ENCODE peak calls at places on chromosome 13, in nine cellular contexts. One of them, this sample, is unnamed.

GRCh38 chr13:84607614-84608013 is 725.3 kb upstream of the SLITRK1 start:
- DNase-seq in CD4-positive, CD25-positive, alpha-beta regulatory T cell: no peak
- DNase-seq in fibroblast of the aortic adventitia: peak; percentile 82
- DNase-seq in stimulated activated CD4-positive, alpha-beta T cell treated with anti-CD3 and anti-CD28 coated beads, Interleukin-1b, Interleukin-23, amount 100 ng/mL, for 1 hour: no peak
- DNase-seq in GDM1: no peak
- DNase-seq in RWPE1: peak; percentile 17
- DNase-seq in activated effector memory CD4-positive, alpha-beta T cell treated with anti-CD3 and anti-CD28 coated beads, Interleukin-2, amount 50 U/mL, for 16 hours: no peak
- DNase-seq in iPS-NIHi11: no peak
- DNase-seq in brain microvascular endothelial cell: peak; percentile 56
- DNase-seq in this sample: no peak

GRCh38 chr13:92842145-92842544 is 384.5 kb upstream of the GPC6 start:
- DNase-seq in fibroblast of the aortic adventitia: peak; percentile 96
- DNase-seq in RWPE1: no peak
- DNase-seq in stimulated activated CD4-positive, alpha-beta T cell treated with anti-CD3 and anti-CD28 coated beads, Interleukin-1b, Interleukin-23, amount 100 ng/mL, for 1 hour: no peak
- DNase-seq in iPS-NIHi11: no peak
- DNase-seq in GDM1: no peak
- DNase-seq in CD4-positive, CD25-positive, alpha-beta regulatory T cell: no peak
- DNase-seq in activated effector memory CD4-positive, alpha-beta T cell treated with anti-CD3 and anti-CD28 coated beads, Interleukin-2, amount 50 U/mL, for 16 hours: no peak
- DNase-seq in brain microvascular endothelial cell: peak; percentile 89
- DNase-seq in this sample: no peak

GRCh38 chr13:40764587-40765403 is 6.2 kb downstream of the MRPS31 start:
- DNase-seq in fibroblast of the aortic adventitia: peak; percentile 43
- DNase-seq in CD4-positive, CD25-positive, alpha-beta regulatory T cell: no peak
- DNase-seq in GDM1: no peak
- DNase-seq in iPS-NIHi11: no peak
- DNase-seq in stimulated activated CD4-positive, alpha-beta T cell treated with anti-CD3 and anti-CD28 coated beads, Interleukin-1b, Interleukin-23, amount 100 ng/mL, for 1 hour: no peak
- DNase-seq in activated effector memory CD4-positive, alpha-beta T cell treated with anti-CD3 and anti-CD28 coated beads, Interleukin-2, amount 50 U/mL, for 16 hours: peak; percentile 74
- DNase-seq in RWPE1: no peak
- DNase-seq in brain microvascular endothelial cell: peak; percentile 9
- DNase-seq in this sample: no peak

GRCh38 chr13:29162638-29163037 is 342.5 kb downstream of the MTUS2 start:
- DNase-seq in iPS-NIHi11: no peak
- DNase-seq in brain microvascular endothelial cell: no peak
- DNase-seq in activated effector memory CD4-positive, alpha-beta T cell treated with anti-CD3 and anti-CD28 coated beads, Interleukin-2, amount 50 U/mL, for 16 hours: no peak
- DNase-seq in RWPE1: no peak
- DNase-seq in fibroblast of the aortic adventitia: no peak
- DNase-seq in CD4-positive, CD25-positive, alpha-beta regulatory T cell: no peak
- DNase-seq in stimulated activated CD4-positive, alpha-beta T cell treated with anti-CD3 and anti-CD28 coated beads, Interleukin-1b, Interleukin-23, amount 100 ng/mL, for 1 hour: no peak
- DNase-seq in GDM1: no peak
- DNase-seq in this sample: no peak

GRCh38 chr13:33026489-33027152 is 10.4 kb downstream of the KL start:
- DNase-seq in fibroblast of the aortic adventitia: no peak
- DNase-seq in GDM1: no peak
- DNase-seq in stimulated activated CD4-positive, alpha-beta T cell treated with anti-CD3 and anti-CD28 coated beads, Interleukin-1b, Interleukin-23, amount 100 ng/mL, for 1 hour: no peak
- DNase-seq in RWPE1: no peak
- DNase-seq in CD4-positive, CD25-positive, alpha-beta regulatory T cell: no peak
- DNase-seq in brain microvascular endothelial cell: no peak
- DNase-seq in iPS-NIHi11: no peak
- DNase-seq in activated effector memory CD4-positive, alpha-beta T cell treated with anti-CD3 and anti-CD28 coated beads, Interleukin-2, amount 50 U/mL, for 16 hours: no peak
- DNase-seq in this sample: no peak

GRCh38 chr13:101035119-101035620 is 360.6 kb upstream of the TMTC4 start:
- DNase-seq in iPS-NIHi11: no peak
- DNase-seq in CD4-positive, CD25-positive, alpha-beta regulatory T cell: no peak
- DNase-seq in stimulated activated CD4-positive, alpha-beta T cell treated with anti-CD3 and anti-CD28 coated beads, Interleukin-1b, Interleukin-23, amount 100 ng/mL, for 1 hour: no peak
- DNase-seq in activated effector memory CD4-positive, alpha-beta T cell treated with anti-CD3 and anti-CD28 coated beads, Interleukin-2, amount 50 U/mL, for 16 hours: no peak
- DNase-seq in RWPE1: no peak
- DNase-seq in fibroblast of the aortic adventitia: no peak
- DNase-seq in GDM1: no peak
- DNase-seq in brain microvascular endothelial cell: no peak
- DNase-seq in this sample: no peak

GRCh38 chr13:40477623-40478608 is 188.5 kb downstream of the FOXO1 start:
- DNase-seq in iPS-NIHi11: no peak
- DNase-seq in brain microvascular endothelial cell: peak; percentile 24
- DNase-seq in RWPE1: no peak
- DNase-seq in fibroblast of the aortic adventitia: peak; percentile 57
- DNase-seq in activated effector memory CD4-positive, alpha-beta T cell treated with anti-CD3 and anti-CD28 coated beads, Interleukin-2, amount 50 U/mL, for 16 hours: no peak
- DNase-seq in GDM1: no peak
- DNase-seq in stimulated activated CD4-positive, alpha-beta T cell treated with anti-CD3 and anti-CD28 coated beads, Interleukin-1b, Interleukin-23, amount 100 ng/mL, for 1 hour: no peak
- DNase-seq in CD4-positive, CD25-positive, alpha-beta regulatory T cell: no peak
- DNase-seq in this sample: no peak

GRCh38 chr13:25733061-25733491 is 318.7 kb downstream of the SHISA2 start:
- DNase-seq in fibroblast of the aortic adventitia: peak; percentile 18
- DNase-seq in iPS-NIHi11: no peak
- DNase-seq in stimulated activated CD4-positive, alpha-beta T cell treated with anti-CD3 and anti-CD28 coated beads, Interleukin-1b, Interleukin-23, amount 100 ng/mL, for 1 hour: no peak
- DNase-seq in CD4-positive, CD25-positive, alpha-beta regulatory T cell: no peak
- DNase-seq in brain microvascular endothelial cell: peak; percentile 61
- DNase-seq in GDM1: no peak
- DNase-seq in activated effector memory CD4-positive, alpha-beta T cell treated with anti-CD3 and anti-CD28 coated beads, Interleukin-2, amount 50 U/mL, for 16 hours: no peak
- DNase-seq in RWPE1: peak; percentile 78
- DNase-seq in this sample: no peak